ENCODE peak calls at places on chromosomes 7 and 10, in six cellular contexts. R is neural progenitor cell; P is Calu3; G is epithelial cell of esophagus; F is PC-9; C is CD8-positive, alpha-beta T cell. A is an unnamed sample.
A peak's percentile ranks its signal among the peaks of the same experiment; 100 is the strongest.

GRCh38 chr10:15370741-15371701 is at the start of gene FAM171A1:
- DNase-seq in R (peak; percentile 91), P (peak; percentile 53), G (peak; percentile 72), F (no peak), C (peak; percentile 12), A (peak; percentile 16)

GRCh38 chr10:48399056-48399541 is 92.6 kb downstream of the MAPK8 start:
- DNase-seq in R (peak; percentile 16), P (no peak), G (no peak), F (no peak), C (no peak), A (no peak)

GRCh38 chr10:128630787-128631252 is 504.6 kb upstream of the MKI67 start:
- DNase-seq in R (no peak), P (no peak), G (peak; percentile 39), F (no peak), C (no peak), A (no peak)

GRCh38 chr10:79173582-79174262 is 105.0 kb downstream of the ZMIZ1 start:
- DNase-seq in R (no peak), P (no peak), G (no peak), F (no peak), C (no peak), A (no peak)

GRCh38 chr10:15744217-15744865 is 24.6 kb upstream of the ITGA8 start:
- DNase-seq in R (peak; percentile 85), P (peak; percentile 48), G (peak; percentile 66), F (no peak), C (no peak), A (no peak)

GRCh38 chr7:79782256-79782655 is 328.8 kb upstream of the MAGI2 start:
- DNase-seq in R (no peak), P (no peak), G (no peak), F (no peak), C (no peak), A (no peak)

GRCh38 chr10:61786728-61787127 is 114.8 kb upstream of the ARID5B start:
- DNase-seq in R (no peak), P (no peak), G (peak; percentile 56), F (peak; percentile 56), C (no peak), A (no peak)

GRCh38 chr10:11533328-11533781 is 78.1 kb downstream of the USP6NL start:
- DNase-seq in R (peak; percentile 34), P (peak; percentile 10), G (peak; percentile 9), F (no peak), C (no peak), A (no peak)

GRCh38 chr7:132907380-132907940 is 174.4 kb downstream of the CHCHD3 start:
- DNase-seq in R (no peak), P (no peak), G (no peak), F (no peak), C (no peak), A (no peak)

GRCh38 chr10:78911533-78912340 is 157.0 kb upstream of the ZMIZ1 start:
- DNase-seq in R (no peak), P (no peak), G (no peak), F (no peak), C (no peak), A (no peak)

GRCh38 chr10:73772280-73773151 is 9.3 kb upstream of the CHCHD1 start:
- DNase-seq in R (peak; percentile 86), P (peak; percentile 82), G (peak; percentile 79), F (no peak), C (peak; percentile 52), A (peak; percentile 80)

GRCh38 chr10:1149793-1150637 is 93.8 kb downstream of the WDR37 start:
- DNase-seq in R (no peak), P (no peak), G (no peak), F (no peak), C (no peak), A (no peak)

GRCh38 chr10:6409982-6410694 is 169.9 kb downstream of the PRKCQ start:
- DNase-seq in R (no peak), P (no peak), G (peak; percentile 60), F (peak; percentile 51), C (no peak), A (no peak)

GRCh38 chr10:31929260-31929985 is 792 bp upstream of the ARHGAP12 start:
- DNase-seq in R (peak; percentile 43), P (peak; percentile 44), G (peak; percentile 30), F (peak; percentile 53), C (no peak), A (peak; percentile 59)

GRCh38 chr10:8102708-8103401 is 48.4 kb downstream of the GATA3 start:
- DNase-seq in R (no peak), P (no peak), G (peak; percentile 22), F (no peak), C (no peak), A (no peak)

GRCh38 chr10:60611291-60611747 is 167.0 kb upstream of the CDK1 start:
- DNase-seq in R (no peak), P (peak; percentile 10), G (peak; percentile 97), F (peak; percentile 85), C (no peak), A (no peak)

GRCh38 chr7:7556852-7557251 is 9.8 kb upstream of the MIOS start:
- DNase-seq in R (no peak), P (no peak), G (no peak), F (no peak), C (no peak), A (no peak)

GRCh38 chr10:110686037-110686436 is 41.9 kb downstream of the RBM20 start:
- DNase-seq in R (no peak), P (no peak), G (no peak), F (no peak), C (no peak), A (no peak)

GRCh38 chr7:25478925-25479324 is 250.6 kb upstream of the NPVF start:
- DNase-seq in R (no peak), P (no peak), G (no peak), F (no peak), C (no peak), A (no peak)

GRCh38 chr7:130273081-130273699 is 6.5 kb downstream of the CPA2 start:
- DNase-seq in R (peak; percentile 95), P (no peak), G (peak; percentile 72), F (no peak), C (no peak), A (no peak)

GRCh38 chr7:28378574-28379149 is 33.7 kb upstream of the CREB5 start:
- DNase-seq in R (no peak), P (no peak), G (peak; percentile 67), F (peak; percentile 86), C (no peak), A (no peak)

GRCh38 chr7:27160147-27160545 is 3.7 kb upstream of the HOXA7 start:
- DNase-seq in R (no peak), P (no peak), G (no peak), F (no peak), C (no peak), A (peak; percentile 39)

GRCh38 chr10:100874702-100875483 is 37.9 kb upstream of the SLF2 start:
- DNase-seq in R (peak; percentile 48), P (no peak), G (no peak), F (no peak), C (no peak), A (no peak)

DNA sequence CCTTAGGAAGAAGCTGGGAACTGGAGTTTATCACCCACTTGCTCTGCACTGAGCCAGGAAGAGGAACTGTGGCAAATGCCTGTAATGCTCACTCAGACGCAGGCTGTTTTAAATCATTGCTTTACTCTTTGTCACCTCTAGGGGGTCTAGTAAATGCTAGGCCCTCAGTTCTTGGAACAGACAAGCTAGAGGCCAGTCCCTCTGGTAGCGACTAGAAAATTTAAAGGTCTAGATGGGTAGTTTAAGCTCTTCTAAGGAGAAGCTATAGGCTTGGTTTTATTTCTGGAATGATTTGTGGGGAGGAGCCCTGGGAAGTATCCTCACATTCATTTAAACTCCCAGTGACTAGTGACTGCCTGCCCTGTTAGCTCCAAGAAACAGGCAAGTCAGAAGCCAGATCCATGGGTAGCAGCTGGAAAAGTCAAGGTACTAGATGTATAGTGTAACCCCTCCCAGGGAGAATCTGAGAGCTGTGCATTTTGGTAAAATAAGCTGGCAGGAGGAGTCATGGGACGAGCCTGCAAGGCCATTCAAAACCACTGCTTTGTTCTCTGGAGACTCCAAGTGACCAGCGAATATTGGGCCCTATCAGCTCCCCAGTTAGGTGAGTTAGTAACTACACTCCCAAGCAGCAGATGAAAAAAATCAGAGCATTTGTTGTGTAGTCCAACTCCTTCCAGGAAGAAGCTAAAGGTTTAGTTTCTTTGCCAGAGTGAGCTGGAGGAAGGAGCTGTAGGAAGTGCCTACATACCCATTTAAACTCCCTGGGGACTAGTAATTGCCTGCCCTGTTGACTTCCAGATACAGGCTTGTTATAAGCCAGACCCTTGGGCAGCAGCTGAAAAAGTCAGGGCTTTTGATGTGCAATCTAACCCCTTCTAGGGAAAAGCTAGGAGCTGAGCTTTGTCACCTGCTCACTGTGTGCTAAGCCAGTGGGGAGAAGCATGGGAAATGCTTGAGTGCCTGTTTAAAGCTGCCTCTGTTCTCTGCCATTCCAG is 68.9 kb downstream of the DYNC1I1 start:
- DNase-seq in R (peak; percentile 31), P (no peak), G (peak; percentile 8), F (no peak), C (no peak), A (no peak)
- TF ChIP-seq CTCF in R (peak; percentile 60), P (no peak), G (peak; percentile 19), F (peak; percentile 59), C (no peak), A (no peak)

GRCh38 chr7:49635800-49636199 is 137.6 kb upstream of the VWC2 start:
- DNase-seq in R (no peak), P (no peak), G (no peak), F (no peak), C (no peak), A (no peak)
- TF ChIP-seq CTCF in R (peak; percentile 16), P (no peak), G (no peak), F (no peak), C (no peak), A (no peak)

GRCh38 chr10:90723416-90724068 is 134.3 kb downstream of the HTR7 start:
- DNase-seq in R (no peak), P (no peak), G (peak; percentile 73), F (no peak), C (no peak), A (no peak)

GRCh38 chr10:90722832-90723231 is 135.0 kb downstream of the HTR7 start:
- DNase-seq in R (no peak), P (no peak), G (no peak), F (no peak), C (no peak), A (no peak)

GRCh38 chr10:90712529-90712928 is 145.3 kb downstream of the HTR7 start:
- DNase-seq in R (no peak), P (no peak), G (no peak), F (no peak), C (no peak), A (no peak)

DNA sequence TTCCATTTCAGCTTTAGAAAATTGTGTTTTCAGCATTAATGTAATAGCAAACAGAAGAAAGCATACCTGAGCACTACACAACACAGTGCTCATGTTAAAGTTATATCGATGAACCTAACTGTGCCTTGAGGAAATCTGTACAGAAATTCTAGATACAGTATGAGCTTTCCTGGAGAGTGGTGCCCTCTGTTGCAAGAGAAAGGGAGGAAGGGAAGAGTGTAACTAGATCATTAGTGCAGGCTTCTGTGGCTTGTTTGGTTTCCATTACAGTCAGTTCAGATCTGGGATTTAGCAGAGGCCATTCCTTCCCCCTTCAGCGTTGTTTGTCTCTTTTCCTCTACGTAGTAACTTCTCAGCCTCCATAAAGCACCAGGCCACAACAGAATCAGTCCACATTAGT is 139.7 kb downstream of the HTR7 start:
- DNase-seq in R (no peak), P (no peak), G (peak; percentile 9), F (no peak), C (no peak), A (no peak)
- TF ChIP-seq CTCF in R (peak; percentile 22), P (no peak), G (peak; percentile 23), F (no peak), C (no peak), A (no peak)

DNA sequence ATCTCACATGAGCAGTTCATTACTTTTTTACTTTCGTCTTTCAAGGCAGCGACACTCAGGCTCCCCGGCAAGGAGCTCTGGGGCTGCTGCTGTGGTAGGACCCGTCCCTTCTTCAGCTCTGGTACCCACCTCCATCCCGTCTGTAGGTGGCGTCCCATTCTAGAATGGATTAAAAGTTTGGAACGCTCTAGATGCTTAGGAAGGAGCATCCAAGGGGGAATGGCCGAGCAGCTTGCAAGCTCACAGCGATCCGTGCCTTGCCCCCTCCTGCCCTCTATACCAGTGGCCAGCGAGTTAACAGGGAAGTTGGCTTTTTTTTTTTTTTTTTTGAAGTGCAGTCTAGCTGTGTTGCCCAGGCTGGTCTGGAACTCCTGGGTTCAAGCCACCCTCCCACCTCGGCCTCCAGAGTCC is 22.8 kb upstream of the TTYH3 start:
- DNase-seq in R (peak; percentile 68), P (no peak), G (peak; percentile 34), F (no peak), C (no peak), A (no peak)
- TF ChIP-seq CTCF in R (peak; percentile 56), P (no peak), G (peak; percentile 29), F (no peak), C (peak; percentile 37), A (no peak)

A was measured in activated B cell treated with CpG ODN at 0.5 μM for 24 hours.